ENCODE peak calls at places on chromosome 14, in four cellular contexts. One of them, this sample, is unnamed.

GRCh38 chr14:34348592-34348991 is 113.4 kb downstream of the SPTSSA start:
- DNase-seq in adrenal gland: peak; percentile 46
- DNase-seq in sigmoid colon: no peak
- DNase-seq in spleen: no peak
- DNase-seq in this sample: no peak

GRCh38 chr14:78022059-78022458 is 148.1 kb upstream of the NRXN3 start:
- DNase-seq in adrenal gland: peak; percentile 55
- DNase-seq in sigmoid colon: no peak
- DNase-seq in spleen: no peak
- DNase-seq in this sample: peak; percentile 40

GRCh38 chr14:77707355-77707723 is 484 bp downstream of the ALKBH1 start:
- DNase-seq in adrenal gland: peak; percentile 58
- DNase-seq in sigmoid colon: no peak
- DNase-seq in spleen: no peak
- DNase-seq in this sample: no peak

GRCh38 chr14:35355981-35356839 is 48.3 kb downstream of the NFKBIA start:
- DNase-seq in adrenal gland: peak; percentile 46
- DNase-seq in sigmoid colon: no peak
- DNase-seq in spleen: no peak
- DNase-seq in this sample: no peak

GRCh38 chr14:35292770-35293561 is 784 bp downstream of the PSMA6 start:
- DNase-seq in adrenal gland: no peak
- DNase-seq in sigmoid colon: no peak
- DNase-seq in spleen: no peak
- DNase-seq in this sample: no peak

GRCh38 chr14:33914676-33915516 is 36.0 kb downstream of the EGLN3 start:
- DNase-seq in adrenal gland: no peak
- DNase-seq in sigmoid colon: no peak
- DNase-seq in spleen: no peak
- DNase-seq in this sample: peak; percentile 62

GRCh38 chr14:90924618-90925345 is 108.6 kb upstream of the TTC7B start:
- DNase-seq in adrenal gland: no peak
- DNase-seq in sigmoid colon: no peak
- DNase-seq in spleen: no peak
- DNase-seq in this sample: no peak

GRCh38 chr14:98270201-98270600 is 1001.8 kb downstream of the BCL11B start:
- DNase-seq in adrenal gland: no peak
- DNase-seq in sigmoid colon: no peak
- DNase-seq in spleen: no peak
- DNase-seq in this sample: no peak

GRCh38 chr14:99481745-99482099 is 513 bp downstream of the CCNK start:
- DNase-seq in adrenal gland: peak; percentile 10
- DNase-seq in sigmoid colon: no peak
- DNase-seq in spleen: no peak
- DNase-seq in this sample: no peak

GRCh38 chr14:52442602-52443001 is 109.7 kb downstream of the TXNDC16 start:
- DNase-seq in adrenal gland: no peak
- DNase-seq in sigmoid colon: no peak
- DNase-seq in spleen: no peak
- DNase-seq in this sample: no peak

GRCh38 chr14:83826838-83827237 is 1703.1 kb upstream of the FLRT2 start:
- DNase-seq in adrenal gland: no peak
- DNase-seq in sigmoid colon: no peak
- DNase-seq in spleen: no peak
- DNase-seq in this sample: peak; percentile 0

GRCh38 chr14:77130386-77130785 is 11.2 kb downstream of the ZDHHC22 start:
- DNase-seq in adrenal gland: no peak
- DNase-seq in sigmoid colon: no peak
- DNase-seq in spleen: no peak
- DNase-seq in this sample: no peak

GRCh38 chr14:105328070-105328677 is 13.6 kb downstream of the PACS2 start:
- DNase-seq in adrenal gland: no peak
- DNase-seq in sigmoid colon: no peak
- DNase-seq in spleen: no peak
- DNase-seq in this sample: no peak

GRCh38 chr14:28461379-28461778 is 305.2 kb upstream of the FOXG1 start:
- DNase-seq in adrenal gland: no peak
- DNase-seq in sigmoid colon: no peak
- DNase-seq in spleen: no peak
- DNase-seq in this sample: no peak

GRCh38 chr14:60648934-60649814 is at the start of gene SIX1:
- DNase-seq in adrenal gland: peak; percentile 76
- DNase-seq in sigmoid colon: no peak
- DNase-seq in spleen: peak; percentile 80
- DNase-seq in this sample: peak; percentile 83

GRCh38 chr14:104741803-104742251 is 11.1 kb upstream of the SIVA1 start:
- DNase-seq in adrenal gland: no peak
- DNase-seq in sigmoid colon: no peak
- DNase-seq in spleen: peak; percentile 72
- DNase-seq in this sample: no peak

DNA sequence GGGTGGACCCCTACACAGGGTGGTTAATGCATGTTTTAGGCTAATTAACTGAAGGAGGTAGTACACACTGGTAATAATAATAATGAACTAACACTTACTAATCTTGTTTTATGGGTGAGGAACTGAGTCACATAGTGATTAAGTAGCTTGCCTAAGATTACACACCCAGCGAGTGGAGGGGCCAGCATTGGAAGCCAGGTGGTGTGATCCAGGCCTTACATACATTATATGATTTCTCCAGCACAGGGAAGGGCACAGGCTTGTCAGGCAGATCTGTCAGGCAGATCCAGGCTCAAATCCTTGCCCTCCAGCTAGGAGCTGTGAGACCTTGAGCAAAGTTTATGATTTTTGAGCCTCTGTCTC is 19.1 kb upstream of the CEBPE start:
- DNase-seq in adrenal gland: no peak
- DNase-seq in sigmoid colon: no peak
- DNase-seq in spleen: peak; percentile 1
- DNase-seq in this sample: no peak
- TF ChIP-seq POLR2A in adrenal gland: no peak
- TF ChIP-seq POLR2A in sigmoid colon: no peak
- TF ChIP-seq POLR2A in spleen: no peak
- TF ChIP-seq POLR2A in this sample: no peak

DNA sequence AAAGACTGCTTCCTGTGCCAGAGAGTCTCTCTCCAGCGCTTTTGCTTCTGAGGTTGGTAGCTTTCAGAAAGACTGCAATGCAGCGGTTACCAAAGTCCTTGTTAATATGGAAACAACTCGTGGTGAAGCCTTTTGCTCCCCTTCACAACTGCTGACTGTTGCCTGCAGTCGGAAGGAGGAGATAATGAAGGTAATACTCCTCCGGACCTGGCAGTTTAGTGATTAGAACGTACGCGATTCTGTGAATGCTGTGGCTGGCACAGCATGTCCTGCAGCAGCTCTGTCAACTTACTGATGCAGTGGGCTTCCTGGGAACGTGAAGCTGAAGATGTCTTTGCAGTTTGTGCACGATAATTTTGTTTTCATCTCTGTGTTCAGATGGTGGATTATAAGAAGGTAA is 51.0 kb downstream of the TRAF3 start:
- DNase-seq in adrenal gland: no peak
- DNase-seq in sigmoid colon: no peak
- DNase-seq in spleen: no peak
- DNase-seq in this sample: no peak
- TF ChIP-seq POLR2A in adrenal gland: no peak
- TF ChIP-seq POLR2A in sigmoid colon: no peak
- TF ChIP-seq POLR2A in spleen: no peak
- TF ChIP-seq POLR2A in this sample: no peak

DNA sequence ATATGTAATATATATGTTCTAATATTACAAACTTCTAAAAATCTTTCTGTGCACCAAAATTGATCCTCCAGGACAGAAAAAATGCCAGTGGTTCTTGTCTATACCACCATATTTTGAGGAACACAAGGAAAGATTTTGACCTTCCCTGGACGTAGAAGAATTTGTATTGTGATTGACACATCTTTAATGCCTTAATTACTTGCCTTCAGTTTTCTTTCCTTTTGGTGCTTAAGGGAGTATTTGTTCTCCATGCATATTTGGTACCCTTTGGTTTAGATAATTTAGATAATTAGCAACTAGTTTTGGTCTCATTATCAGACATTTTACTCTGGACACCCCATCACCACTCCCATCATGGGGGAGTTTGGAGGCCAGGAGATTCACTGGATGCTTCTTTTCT is 27.6 kb downstream of the TRAF3 start:
- DNase-seq in adrenal gland: no peak
- DNase-seq in sigmoid colon: no peak
- DNase-seq in spleen: no peak
- DNase-seq in this sample: no peak
- TF ChIP-seq POLR2A in adrenal gland: no peak
- TF ChIP-seq POLR2A in sigmoid colon: no peak
- TF ChIP-seq POLR2A in spleen: no peak
- TF ChIP-seq POLR2A in this sample: no peak

GRCh38 chr14:94237046-94237445 is 56.0 kb downstream of the SERPINA10 start:
- DNase-seq in adrenal gland: no peak
- DNase-seq in sigmoid colon: no peak
- DNase-seq in spleen: no peak
- DNase-seq in this sample: no peak
- TF ChIP-seq POLR2A in adrenal gland: no peak
- TF ChIP-seq POLR2A in sigmoid colon: no peak
- TF ChIP-seq POLR2A in spleen: no peak
- TF ChIP-seq POLR2A in this sample: no peak